ENCODE peak calls at places on chromosome 16, in nine cellular contexts. L is CD4-positive, alpha-beta T cell; M is body of pancreas; U is CD8-positive, alpha-beta T cell; S is effector memory CD8-positive, alpha-beta T cell; D is naive thymus-derived CD4-positive, alpha-beta T cell; O is upper lobe of left lung; R is left colon; J is activated CD8-positive, alpha-beta T cell treated with anti-CD3 and anti-CD28 coated beads for 36 hours. K is an unnamed sample.

GRCh38 chr16:35195173-35195863 is 1735.9 kb downstream of the TP53TG3F start:
- ATAC-seq in L (no peak), M (no peak), U (no peak), S (no peak), D (no peak), O (no peak), R (no peak), J (no peak), K (no peak)

GRCh38 chr16:54412777-54413455 is 126.3 kb upstream of the IRX3 start:
- ATAC-seq in L (no peak), M (no peak), U (no peak), S (no peak), D (no peak), O (no peak), R (no peak), J (no peak), K (no peak)

GRCh38 chr16:87496101-87496801 is 3.4 kb upstream of the ZCCHC14 start:
- ATAC-seq in L (no peak), M (no peak), U (peak; percentile 5), S (peak; percentile 67), D (no peak), O (no peak), R (no peak), J (peak; percentile 26), K (no peak)

GRCh38 chr16:15485175-15485574 is 50.8 kb downstream of the BMERB1 start:
- ATAC-seq in L (no peak), M (no peak), U (no peak), S (no peak), D (no peak), O (no peak), R (no peak), J (no peak), K (no peak)

GRCh38 chr16:66979011-66979717 is 9.2 kb upstream of the CES4A start:
- ATAC-seq in L (no peak), M (no peak), U (no peak), S (no peak), D (no peak), O (peak; percentile 67), R (no peak), J (no peak), K (peak; percentile 62)

GRCh38 chr16:5059386-5060072 is 6.2 kb downstream of the C16orf89 start:
- ATAC-seq in L (no peak), M (no peak), U (no peak), S (no peak), D (no peak), O (no peak), R (no peak), J (no peak), K (no peak)

GRCh38 chr16:2985893-2986355 is 5.7 kb upstream of the PKMYT1 start:
- ATAC-seq in L (no peak), M (peak; percentile 84), U (no peak), S (no peak), D (no peak), O (no peak), R (no peak), J (no peak), K (no peak)

GRCh38 chr16:84672276-84673202 is 24.2 kb downstream of the KLHL36 start:
- ATAC-seq in L (peak; percentile 96), M (peak; percentile 86), U (peak; percentile 97), S (peak; percentile 96), D (peak; percentile 96), O (peak; percentile 92), R (peak; percentile 88), J (peak; percentile 97), K (peak; percentile 74)

GRCh38 chr16:78385406-78385805 is 286.0 kb downstream of the WWOX start:
- ATAC-seq in L (no peak), M (no peak), U (no peak), S (no peak), D (no peak), O (no peak), R (no peak), J (no peak), K (no peak)

GRCh38 chr16:265711-266110 is 10.0 kb downstream of the RGS11 start:
- ATAC-seq in L (no peak), M (no peak), U (no peak), S (no peak), D (no peak), O (no peak), R (peak; percentile 34), J (no peak), K (no peak)

GRCh38 chr16:27426423-27427408 is 24.7 kb downstream of the IL21R start:
- ATAC-seq in L (peak; percentile 94), M (no peak), U (peak; percentile 87), S (peak; percentile 98), D (peak; percentile 93), O (peak; percentile 71), R (no peak), J (peak; percentile 90), K (no peak)

GRCh38 chr16:86491643-86492030 is 18.7 kb upstream of the FOXF1 start:
- ATAC-seq in L (no peak), M (no peak), U (no peak), S (no peak), D (no peak), O (no peak), R (no peak), J (no peak), K (no peak)

GRCh38 chr16:14345512-14346115 is 274.5 kb downstream of the MRTFB start:
- ATAC-seq in L (no peak), M (no peak), U (no peak), S (no peak), D (no peak), O (peak; percentile 37), R (no peak), J (no peak), K (no peak)